ENCODE peak calls at places on chromosomes 12 and 14, in five cellular contexts. W, J, A, C and O are unnamed samples.

GRCh38 chr14:61188936-61189808 is 92.0 kb downstream of the TMEM30B start:
- DNase-seq in W (no peak), J (peak; percentile 67), A (peak; percentile 96), C (no peak), O (peak; percentile 50)

GRCh38 chr14:102255401-102256190 is 49.4 kb downstream of the MOK start:
- DNase-seq in W (no peak), J (no peak), A (peak; percentile 83), C (no peak), O (no peak)

GRCh38 chr14:75711134-75711795 is 50.2 kb downstream of the TTLL5 start:
- DNase-seq in W (no peak), J (peak; percentile 62), A (peak; percentile 70), C (no peak), O (peak; percentile 16)

GRCh38 chr14:65482769-65483438 is 70.4 kb downstream of the FUT8 start:
- DNase-seq in W (no peak), J (no peak), A (no peak), C (no peak), O (no peak)

GRCh38 chr12:107411792-107412535 is 273.6 kb upstream of the PWP1 start:
- DNase-seq in W (no peak), J (no peak), A (peak; percentile 89), C (no peak), O (no peak)

GRCh38 chr14:74348241-74348734 is at the start of gene VRTN:
- DNase-seq in W (no peak), J (no peak), A (no peak), C (no peak), O (no peak)

GRCh38 chr12:46843811-46844210 is 18.0 kb upstream of the SLC38A4 start:
- DNase-seq in W (no peak), J (no peak), A (no peak), C (no peak), O (no peak)

GRCh38 chr12:75389061-75389460 is 1.8 kb upstream of the GLIPR1L2 start:
- DNase-seq in W (no peak), J (no peak), A (no peak), C (no peak), O (no peak)

GRCh38 chr12:27081668-27082091 is 698 bp downstream of the C12orf71 start:
- DNase-seq in W (no peak), J (no peak), A (peak; percentile 51), C (no peak), O (peak; percentile 16)

GRCh38 chr12:45310627-45310968 is 94.7 kb downstream of the ANO6 start:
- DNase-seq in W (no peak), J (peak; percentile 19), A (no peak), C (no peak), O (no peak)

GRCh38 chr14:104091927-104092771 is 6.6 kb downstream of the ASPG start:
- DNase-seq in W (no peak), J (no peak), A (peak; percentile 84), C (no peak), O (no peak)

GRCh38 chr14:65303185-65303901 is 109.2 kb upstream of the FUT8 start:
- DNase-seq in W (no peak), J (no peak), A (no peak), C (no peak), O (no peak)

GRCh38 chr14:104770851-104771272 is 17.9 kb downstream of the SIVA1 start:
- DNase-seq in W (no peak), J (no peak), A (peak; percentile 94), C (no peak), O (no peak)

GRCh38 chr12:91432079-91432478 is 249.5 kb upstream of the DCN start:
- DNase-seq in W (no peak), J (peak; percentile 75), A (no peak), C (no peak), O (no peak)

GRCh38 chr12:128909653-128910052 is 56.4 kb downstream of the GLT1D1 start:
- DNase-seq in W (no peak), J (no peak), A (peak; percentile 9), C (no peak), O (no peak)

GRCh38 chr12:128910629-128911028 is 57.4 kb downstream of the GLT1D1 start:
- DNase-seq in W (no peak), J (peak; percentile 35), A (no peak), C (no peak), O (no peak)

GRCh38 chr12:128914908-128915563 is 61.8 kb downstream of the GLT1D1 start:
- DNase-seq in W (no peak), J (peak; percentile 47), A (no peak), C (no peak), O (no peak)

GRCh38 chr12:128908254-128908653 is 55.0 kb downstream of the GLT1D1 start:
- DNase-seq in W (no peak), J (no peak), A (no peak), C (no peak), O (no peak)

DNA sequence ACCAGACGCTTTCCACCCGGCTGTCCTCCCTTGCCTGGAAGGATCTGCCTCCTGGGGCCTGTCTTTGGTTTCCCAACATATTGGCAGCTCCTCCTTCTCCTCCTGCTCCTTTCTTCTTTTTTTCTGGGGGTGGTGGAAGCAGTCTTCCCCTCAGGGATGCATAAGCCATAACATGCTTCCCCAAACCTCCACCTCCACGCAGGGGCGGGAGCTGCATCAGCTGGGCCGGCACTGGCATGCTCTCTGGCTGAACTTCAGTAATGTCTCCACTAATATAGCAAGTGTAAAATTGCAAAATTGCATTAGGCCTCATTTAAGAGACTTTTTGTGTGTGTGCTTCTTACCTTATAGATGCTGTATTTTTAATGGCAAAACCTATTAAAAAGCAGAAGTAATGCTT is 58.6 kb downstream of the GLT1D1 start:
- DNase-seq in W (no peak), J (no peak), A (no peak), C (no peak), O (no peak)
- H3K4me1 ChIP-seq in W (no peaks in the 10 kb centered on the region), J (peaks cover 24% of the 10 kb centered on the region), A (no peaks in the 10 kb centered on the region), C (no peaks in the 10 kb centered on the region), O (peaks cover 3% of the 10 kb centered on the region)

GRCh38 chr12:11827096-11827841 is 177.8 kb downstream of the ETV6 start:
- DNase-seq in W (no peak), J (peak; percentile 50), A (no peak), C (no peak), O (peak; percentile 92)
- H3K4me1 ChIP-seq in W (peaks cover 21% of the 10 kb centered on the region), J (peaks cover 77% of the 10 kb centered on the region), A (peaks cover 39% of the 10 kb centered on the region), C (peaks cover 18% of the 10 kb centered on the region), O (peaks cover 12% of the 10 kb centered on the region)

DNA sequence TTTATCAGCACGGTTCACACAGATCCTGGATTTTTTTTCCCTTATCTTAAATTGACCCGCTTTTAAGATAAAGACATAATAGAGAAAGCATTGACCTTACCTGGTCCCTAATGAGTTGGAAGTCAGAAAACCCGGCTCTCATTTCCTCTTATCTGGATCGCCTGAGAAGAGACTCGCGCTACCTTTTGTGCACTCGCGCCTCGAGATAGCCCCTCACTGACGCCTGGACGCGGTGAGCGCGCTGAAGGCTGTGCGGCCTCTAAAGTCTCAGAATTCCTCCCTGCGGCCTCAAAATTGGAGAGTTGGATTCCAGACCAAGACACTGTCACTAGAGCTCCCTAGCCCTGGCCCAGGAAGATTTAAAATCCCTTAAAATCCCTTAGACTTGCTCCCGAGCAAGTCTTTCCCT is 7.0 kb downstream of the NKX2-1 start:
- DNase-seq in W (no peak), J (no peak), A (peak; percentile 27), C (no peak), O (no peak)
- H3K4me1 ChIP-seq in W (peaks cover 9% of the 10 kb centered on the region), J (no peaks in the 10 kb centered on the region), A (no peaks in the 10 kb centered on the region), C (no peaks in the 10 kb centered on the region), O (peaks cover 4% of the 10 kb centered on the region)

GRCh38 chr12:122939151-122939550 is 27.1 kb downstream of the ABCB9 start:
- DNase-seq in W (no peak), J (no peak), A (peak; percentile 23), C (no peak), O (no peak)

GRCh38 chr12:122937622-122938091 is 28.6 kb downstream of the ABCB9 start:
- DNase-seq in W (no peak), J (no peak), A (peak; percentile 65), C (no peak), O (no peak)

GRCh38 chr12:122934722-122935121 is 31.5 kb downstream of the ABCB9 start:
- DNase-seq in W (no peak), J (no peak), A (no peak), C (no peak), O (no peak)

GRCh38 chr12:122932207-122932606 is 34.1 kb downstream of the ABCB9 start:
- DNase-seq in W (no peak), J (no peak), A (no peak), C (no peak), O (no peak)

DNA sequence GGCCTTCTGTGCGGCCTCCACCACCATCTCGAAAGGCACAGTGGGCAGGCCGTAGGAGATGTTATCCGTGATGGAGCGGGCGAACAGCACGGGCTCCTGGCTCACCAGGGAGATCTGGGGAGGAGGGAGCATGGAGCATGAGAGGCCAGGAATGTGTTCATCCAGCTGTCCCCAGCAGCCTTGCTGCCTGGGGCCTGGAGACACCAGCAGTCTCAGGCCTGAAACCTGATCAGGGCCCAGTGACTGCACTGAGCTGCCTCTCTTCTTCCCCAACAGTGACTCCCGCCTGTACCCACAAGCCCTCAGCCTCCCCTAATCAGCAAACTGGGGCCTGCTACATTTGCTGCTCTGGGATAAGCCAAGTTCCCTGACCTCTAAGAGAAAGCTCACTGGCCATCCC is 30.9 kb downstream of the ABCB9 start:
- DNase-seq in W (no peak), J (peak; percentile 19), A (no peak), C (no peak), O (no peak)
- H3K4me1 ChIP-seq in W (no peaks in the 10 kb centered on the region), J (no peaks in the 10 kb centered on the region), A (no peaks in the 10 kb centered on the region), C (no peaks in the 10 kb centered on the region), O (peaks cover 9% of the 10 kb centered on the region)

DNA sequence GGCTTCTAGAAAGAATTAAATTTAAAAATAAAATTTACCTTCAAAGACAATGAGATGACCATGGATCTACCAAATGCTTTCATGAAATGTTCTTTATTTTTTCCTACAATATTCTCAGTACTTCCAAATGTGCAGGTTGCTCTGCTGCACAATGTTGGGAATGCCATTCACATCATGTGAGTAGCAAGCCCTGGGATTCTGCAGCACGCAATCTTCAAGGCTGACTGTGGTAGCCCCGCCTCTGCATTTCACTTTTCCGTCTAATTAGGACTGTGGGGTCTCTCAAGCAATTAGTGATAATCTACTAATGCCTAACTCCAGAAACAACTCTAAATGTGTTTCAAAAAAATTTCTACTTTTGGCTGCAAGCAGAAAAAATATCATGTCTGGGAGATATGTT is 13.7 kb upstream of the NTN4 start:
- DNase-seq in W (no peak), J (no peak), A (no peak), C (no peak), O (no peak)
- H3K4me1 ChIP-seq in W (peaks cover 3% of the 10 kb centered on the region), J (no peaks in the 10 kb centered on the region), A (peaks cover 25% of the 10 kb centered on the region), C (no peaks in the 10 kb centered on the region), O (no peaks in the 10 kb centered on the region)